ENCODE peak calls at places on chromosome 19, in four cellular contexts. U, R, B and N are unnamed samples.
A peak's percentile ranks its signal among the peaks of the same experiment; 100 is the strongest.

GRCh38 chr19:39969266-39969665 is 1.7 kb upstream of the PSMC4 start:
- DNase-seq in R (no peak), U (no peak), B (no peak), N (no peak)

GRCh38 chr19:55069137-55069858 is 6.3 kb upstream of the RDH13 start:
- DNase-seq in R (no peak), U (peak; percentile 52), B (no peak), N (no peak)

GRCh38 chr19:53328967-53329366 is 4.6 kb upstream of the ZNF845 start:
- DNase-seq in U (no peak), R (no peak), B (no peak), N (no peak)

GRCh38 chr19:33476151-33476707 is 45.4 kb downstream of the PEPD start:
- DNase-seq in U (no peak), B (no peak), R (no peak), N (no peak)

GRCh38 chr19:41745761-41746160 is 9.6 kb upstream of the CEACAM6 start:
- DNase-seq in R (no peak), B (no peak), U (no peak), N (no peak)

GRCh38 chr19:11155373-11156120 is at the start of gene SPC24:
- DNase-seq in R (peak; percentile 91), U (peak; percentile 95), B (peak; percentile 60), N (peak; percentile 91)

GRCh38 chr19:35140898-35141626 is 2.0 kb upstream of the FXYD7 start:
- DNase-seq in B (peak; percentile 87), U (peak; percentile 97), R (peak; percentile 94), N (no peak)

GRCh38 chr19:16252459-16253205 is 54.9 kb downstream of the AP1M1 start:
- DNase-seq in B (no peak), R (no peak), U (no peak), N (no peak)

GRCh38 chr19:51607920-51608562 is 22.2 kb downstream of the SIGLEC5 start:
- DNase-seq in U (peak; percentile 45), B (no peak), R (peak; percentile 93), N (no peak)

GRCh38 chr19:35225951-35226350 is 2.6 kb downstream of the FAM187B start:
- DNase-seq in B (no peak), R (no peak), U (no peak), N (no peak)

GRCh38 chr19:50001158-50001557 is 24.0 kb downstream of the VRK3 start:
- DNase-seq in B (no peak), U (no peak), R (no peak), N (no peak)

GRCh38 chr19:29410974-29411615 is 114.7 kb upstream of the VSTM2B start:
- DNase-seq in B (no peak), R (no peak), U (no peak), N (no peak)

GRCh38 chr19:18153555-18154134 is 682 bp downstream of the PIK3R2 start:
- DNase-seq in R (no peak), B (no peak), U (no peak), N (no peak)

GRCh38 chr19:18717601-18718000 is 34.1 kb downstream of the CRTC1 start:
- DNase-seq in U (peak; percentile 46), R (no peak), B (no peak), N (no peak)

GRCh38 chr19:13824703-13825102 is 29.5 kb downstream of the ZSWIM4 start:
- DNase-seq in B (no peak), U (no peak), R (no peak), N (no peak)

GRCh38 chr19:13826652-13827235 is 31.5 kb downstream of the ZSWIM4 start:
- DNase-seq in B (no peak), R (no peak), U (no peak), N (no peak)

GRCh38 chr19:13827656-13828055 is 32.4 kb downstream of the ZSWIM4 start:
- DNase-seq in R (no peak), B (no peak), U (no peak), N (no peak)

GRCh38 chr19:13823901-13824300 is 28.7 kb downstream of the ZSWIM4 start:
- DNase-seq in B (no peak), R (no peak), U (no peak), N (no peak)

GRCh38 chr19:13825489-13826475 is 30.5 kb downstream of the ZSWIM4 start:
- DNase-seq in R (no peak), B (no peak), U (peak; percentile 48), N (no peak)
- TF ChIP-seq CTCF in R (no peak), B (no peak), U (peak; percentile 41), N (peak; percentile 6)

GRCh38 chr19:5561559-5561958 is 6.2 kb downstream of the TINCR start:
- DNase-seq in B (no peak), U (no peak), R (no peak), N (no peak)
- TF ChIP-seq CTCF in B (no peak), U (peak; percentile 86), R (peak; percentile 68), N (peak; percentile 45)

GRCh38 chr19:5273782-5274181 is 66.8 kb downstream of the PTPRS start:
- DNase-seq in U (no peak), B (no peak), R (no peak), N (no peak)

GRCh38 chr19:5269926-5270325 is 70.7 kb downstream of the PTPRS start:
- DNase-seq in B (no peak), R (no peak), U (no peak), N (no peak)

GRCh38 chr19:5268801-5269200 is 71.8 kb downstream of the PTPRS start:
- DNase-seq in U (no peak), B (no peak), R (no peak), N (no peak)

GRCh38 chr19:5269279-5269678 is 71.3 kb downstream of the PTPRS start:
- DNase-seq in U (no peak), B (no peak), R (no peak), N (no peak)

GRCh38 chr19:5271145-5271544 is 69.5 kb downstream of the PTPRS start:
- DNase-seq in R (no peak), U (no peak), B (no peak), N (no peak)
- TF ChIP-seq CTCF in R (peak; percentile 56), U (peak; percentile 70), B (peak; percentile 10), N (peak; percentile 7)

GRCh38 chr19:45730389-45731288 is at the start of gene FBXO46:
- DNase-seq in R (peak; percentile 86), U (peak; percentile 95), B (peak; percentile 94), N (peak; percentile 94)
- TF ChIP-seq CTCF in R (no peak), U (no peak), B (no peak), N (peak; percentile 36)

GRCh38 chr19:3229888-3230496 is 5.5 kb downstream of the CELF5 start:
- DNase-seq in U (no peak), R (no peak), B (no peak), N (no peak)

GRCh38 chr19:3233831-3234230 is 9.4 kb downstream of the CELF5 start:
- DNase-seq in U (no peak), B (no peak), R (no peak), N (no peak)

GRCh38 chr19:3234800-3235199 is 10.3 kb downstream of the CELF5 start:
- DNase-seq in R (no peak), U (no peak), B (no peak), N (no peak)

GRCh38 chr19:3231288-3231687 is 6.8 kb downstream of the CELF5 start:
- DNase-seq in B (no peak), U (no peak), R (no peak), N (no peak)

GRCh38 chr19:3233116-3233515 is 8.7 kb downstream of the CELF5 start:
- DNase-seq in B (no peak), R (no peak), U (no peak), N (no peak)
- TF ChIP-seq CTCF in B (no peak), R (no peak), U (no peak), N (no peak)